ENCODE peak calls at places on chromosomes 1 and 21, in six cellular contexts. E, P, A, D, I and U are unnamed samples.

GRCh38 chr1:160724445-160725242 is 13.0 kb upstream of the CD48 start:
- DNase-seq in E (no peak), P (no peak), A (no peak), D (no peak), I (no peak), U (no peak)

GRCh38 chr1:20099533-20099932 is 19.8 kb downstream of the PLA2G2D start:
- DNase-seq in E (no peak), P (no peak), A (no peak), D (no peak), I (no peak), U (no peak)

GRCh38 chr1:211648336-211648735 is 27.1 kb downstream of the NEK2 start:
- DNase-seq in E (no peak), P (no peak), A (no peak), D (peak; percentile 63), I (no peak), U (no peak)

GRCh38 chr1:8947127-8947691 is 1.5 kb downstream of the CA6 start:
- DNase-seq in E (no peak), P (no peak), A (no peak), D (no peak), I (no peak), U (no peak)

GRCh38 chr1:234861761-234862160 is 251.8 kb upstream of the IRF2BP2 start:
- DNase-seq in E (no peak), P (no peak), A (no peak), D (no peak), I (no peak), U (no peak)

GRCh38 chr1:46622341-46622740 is 5.7 kb upstream of the MOB3C start:
- DNase-seq in E (no peak), P (no peak), A (no peak), D (peak; percentile 63), I (peak; percentile 31), U (no peak)

GRCh38 chr1:238487931-238488330 is 597.2 kb upstream of the ZP4 start:
- DNase-seq in E (no peak), P (no peak), A (no peak), D (no peak), I (no peak), U (no peak)

GRCh38 chr1:198444792-198445191 is 95.7 kb downstream of the ATP6V1G3 start:
- DNase-seq in E (no peak), P (no peak), A (peak; percentile 63), D (no peak), I (no peak), U (no peak)

GRCh38 chr1:100353988-100354387 is 1.7 kb downstream of the CDC14A start:
- DNase-seq in E (no peak), P (peak; percentile 11), A (no peak), D (peak; percentile 2), I (no peak), U (no peak)

DNA sequence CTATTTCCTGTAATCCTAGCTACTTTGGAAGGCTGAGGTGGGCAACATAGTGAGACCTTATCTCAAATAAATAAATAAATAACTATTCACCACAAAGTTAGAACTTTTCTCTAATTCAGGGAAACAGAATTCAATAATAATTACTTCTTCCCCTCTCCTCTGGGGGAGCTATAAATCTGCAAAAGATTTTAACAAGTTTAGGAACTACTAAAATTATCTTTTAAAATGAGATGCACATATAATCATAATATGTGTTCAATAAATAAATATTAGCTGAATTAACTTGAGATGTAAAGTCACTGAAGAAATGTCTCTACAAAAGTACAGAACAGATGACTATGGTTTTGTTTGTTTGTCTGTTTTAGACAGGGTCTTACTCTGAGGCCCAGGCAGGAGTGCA is 14.1 kb downstream of the WDR47 start:
- DNase-seq in E (no peak), P (no peak), A (no peak), D (no peak), I (no peak), U (no peak)
- TF ChIP-seq CTCF in E (no peak), P (no peak), A (no peak), D (peak; percentile 13), I (peak; percentile 6), U (peak; percentile 62)

DNA sequence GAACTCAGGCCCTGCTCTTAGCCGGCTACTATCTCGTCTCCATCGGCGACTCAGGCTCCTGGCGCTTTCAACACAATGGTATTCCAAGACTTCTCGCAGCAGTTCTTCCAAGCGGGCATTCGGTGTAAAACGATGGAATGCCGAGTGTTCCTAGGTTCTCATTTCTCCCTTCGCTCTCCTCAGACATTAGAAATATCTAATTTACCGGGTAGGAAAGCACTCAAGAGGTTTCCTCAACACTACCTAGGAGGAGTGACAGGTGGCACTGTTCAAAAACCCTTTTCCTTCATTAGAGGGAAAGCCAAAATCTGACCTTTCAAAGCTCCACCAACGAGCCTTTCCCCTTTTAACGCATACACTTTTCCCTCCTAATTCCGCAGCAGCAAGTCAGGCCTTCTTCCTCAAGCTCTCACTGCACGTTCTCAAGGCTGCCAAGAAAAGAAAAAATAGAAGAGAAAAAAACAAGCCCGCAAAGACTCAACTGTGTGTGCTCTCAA is 601 bp downstream of the UBE2G2 start:
- DNase-seq in E (no peak), P (peak; percentile 27), A (no peak), D (no peak), I (peak; percentile 34), U (no peak)
- TF ChIP-seq CTCF in E (peak; percentile 58), P (no peak), A (peak; percentile 28), D (no peak), I (no peak), U (peak; percentile 26)

DNA sequence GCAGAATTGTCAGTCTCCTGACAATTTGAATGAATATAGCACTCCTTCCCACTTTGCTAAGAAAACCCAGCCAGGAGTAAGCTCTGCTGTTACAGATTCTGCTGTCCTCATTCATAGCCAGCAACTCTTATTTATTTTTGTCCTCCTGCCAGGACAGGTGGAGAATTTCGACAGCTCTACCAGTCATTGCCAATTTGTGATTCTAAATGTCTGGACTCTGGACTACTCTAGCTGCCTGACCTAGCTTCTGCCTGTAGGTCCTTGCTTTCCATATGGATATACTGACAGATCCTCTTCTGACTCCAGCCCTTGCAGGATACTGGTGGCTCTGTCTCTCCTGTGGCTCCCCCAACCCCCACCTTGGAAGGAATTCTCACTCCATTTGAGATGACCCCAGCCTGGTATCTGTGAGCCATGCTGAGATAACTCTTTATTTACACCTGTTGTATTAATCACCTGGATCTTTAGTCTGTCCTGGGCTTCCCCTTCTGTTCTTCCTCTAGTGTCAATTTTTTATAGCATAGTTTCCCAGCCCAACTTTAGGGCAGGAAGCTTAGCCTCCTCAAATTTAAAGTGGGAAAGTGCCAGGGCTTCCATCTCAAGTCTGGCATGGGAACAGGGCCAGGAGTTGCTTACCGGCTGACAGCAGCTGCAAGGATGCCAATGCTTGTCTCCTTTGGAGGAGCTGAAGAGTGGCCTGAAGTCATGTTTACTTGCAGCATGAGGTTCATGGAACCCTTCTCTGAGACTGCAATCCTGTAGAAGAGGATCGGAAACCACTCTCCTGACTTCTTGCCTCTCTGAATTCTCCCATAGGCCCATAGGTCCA is 6.7 kb downstream of the PM20D1 start:
- DNase-seq in E (no peak), P (no peak), A (no peak), D (no peak), I (no peak), U (no peak)
- TF ChIP-seq CTCF in E (no peak), P (no peak), A (no peak), D (no peak), I (no peak), U (no peak)

GRCh38 chr21:38334866-38335265 is 78.1 kb downstream of the KCNJ15 start:
- DNase-seq in E (no peak), P (no peak), A (no peak), D (no peak), I (no peak), U (no peak)

GRCh38 chr21:38337793-38338192 is 81.0 kb downstream of the KCNJ15 start:
- DNase-seq in E (no peak), P (no peak), A (no peak), D (no peak), I (no peak), U (no peak)

GRCh38 chr21:38329176-38329575 is 72.4 kb downstream of the KCNJ15 start:
- DNase-seq in E (no peak), P (no peak), A (no peak), D (no peak), I (no peak), U (no peak)

GRCh38 chr21:38330671-38331070 is 73.9 kb downstream of the KCNJ15 start:
- DNase-seq in E (no peak), P (no peak), A (no peak), D (no peak), I (no peak), U (no peak)

GRCh38 chr21:38333290-38334272 is 76.8 kb downstream of the KCNJ15 start:
- DNase-seq in E (no peak), P (no peak), A (no peak), D (no peak), I (no peak), U (no peak)
- TF ChIP-seq CTCF in E (peak; percentile 36), P (no peak), A (peak; percentile 43), D (no peak), I (no peak), U (peak; percentile 7)

GRCh38 chr1:155609515-155610256 is at the start of gene MSTO1:
- DNase-seq in E (peak; percentile 91), P (peak; percentile 93), A (peak; percentile 93), D (peak; percentile 98), I (peak; percentile 99), U (peak; percentile 94)

GRCh38 chr1:155608888-155609225 is 1.2 kb upstream of the MSTO1 start:
- DNase-seq in E (no peak), P (no peak), A (no peak), D (no peak), I (no peak), U (no peak)

GRCh38 chr1:155607708-155608107 is 2.3 kb upstream of the MSTO1 start:
- DNase-seq in E (no peak), P (no peak), A (no peak), D (peak; percentile 21), I (peak; percentile 16), U (no peak)
- TF ChIP-seq CTCF in E (no peak), P (no peak), A (no peak), D (no peak), I (no peak), U (no peak)

GRCh38 chr1:56933161-56933560 is 32.7 kb downstream of the C8B start:
- DNase-seq in E (no peak), P (no peak), A (no peak), D (no peak), I (no peak), U (no peak)
- TF ChIP-seq CTCF in E (no peak), P (no peak), A (no peak), D (no peak), I (no peak), U (no peak)

GRCh38 chr21:36096398-36097290 is 26.8 kb downstream of the CBR1 start:
- DNase-seq in E (no peak), P (no peak), A (no peak), D (no peak), I (no peak), U (no peak)
- TF ChIP-seq CTCF in E (no peak), P (no peak), A (no peak), D (no peak), I (no peak), U (no peak)